ENCODE peak calls at places on chromosomes 1 and 21, in five cellular contexts. L is pancreas, T is fibroblast of lung, I is endothelial cell, K is endodermal cell. B is an unnamed sample.

GRCh38 chr1:93301131-93301530 is 44.6 kb upstream of the DR1 start:
- DNase-seq in T (no peak), I (no peak), L (no peak), K (no peak), B (no peak)

GRCh38 chr1:89804646-89805237 is 16.1 kb upstream of the LRRC8D start:
- DNase-seq in L (peak), I (peak), T (peak), K (peak), B (peak)

GRCh38 chr1:201461193-201461657 is 7.8 kb downstream of the PHLDA3 start:
- DNase-seq in I (no peak), L (no peak), T (peak), K (no peak), B (peak)

GRCh38 chr1:116990612-116991151 is 10.9 kb upstream of the CD101 start:
- DNase-seq in I (no peak), L (no peak), K (no peak), T (peak), B (no peak)

GRCh38 chr1:171142451-171143121 is 42.5 kb upstream of the FMO2 start:
- DNase-seq in K (no peak), L (no peak), I (no peak), T (peak), B (no peak)

GRCh38 chr1:43651188-43651587 is 1.2 kb downstream of the KDM4A start:
- DNase-seq in T (no peak), K (no peak), L (no peak), I (no peak), B (no peak)

GRCh38 chr1:152141971-152142584 is 16.9 kb downstream of the RPTN start:
- DNase-seq in T (peak), K (peak), I (peak), L (no peak), B (peak)

GRCh38 chr21:33643658-33644311 is 1.5 kb downstream of the ITSN1 start:
- DNase-seq in I (peak), L (no peak), T (peak), K (peak), B (no peak)

GRCh38 chr1:109262231-109263010 is 13.1 kb downstream of the CELSR2 start:
- DNase-seq in L (peak), K (no peak), T (no peak), I (no peak), B (no peak)

GRCh38 chr1:17596186-17596585 is 56.7 kb downstream of the ARHGEF10L start:
- DNase-seq in T (no peak), K (no peak), I (no peak), L (no peak), B (peak)

GRCh38 chr1:240801445-240801844 is 189.5 kb upstream of the GREM2 start:
- DNase-seq in K (no peak), L (no peak), T (peak), I (no peak), B (no peak)

GRCh38 chr1:156922986-156923564 is 2.6 kb downstream of the LRRC71 start:
- DNase-seq in I (no peak), K (no peak), T (no peak), L (peak), B (no peak)

GRCh38 chr1:205008896-205009295 is 34.1 kb upstream of the CNTN2 start:
- DNase-seq in T (no peak), I (no peak), L (no peak), K (no peak), B (no peak)

GRCh38 chr1:214670098-214670497 is 67.1 kb downstream of the CENPF start:
- DNase-seq in I (no peak), L (no peak), K (no peak), T (peak), B (no peak)

GRCh38 chr1:231139125-231139649 is 22.7 kb upstream of the TRIM67 start:
- DNase-seq in T (peak), K (no peak), I (no peak), L (no peak), B (no peak)

GRCh38 chr1:33143698-33144097 is 38.1 kb downstream of the TRIM62 start:
- DNase-seq in L (no peak), K (no peak), I (no peak), T (peak), B (no peak)

GRCh38 chr1:222095606-222096475 is 354.0 kb upstream of the DUSP10 start:
- DNase-seq in L (no peak), T (no peak), I (peak), K (peak), B (peak)

GRCh38 chr1:220189750-220190347 is 82.4 kb downstream of the RAB3GAP2 start:
- DNase-seq in I (no peak), T (peak), K (no peak), L (no peak), B (peak)

GRCh38 chr1:50350868-50351267 is 72.4 kb downstream of the DMRTA2 start:
- DNase-seq in I (no peak), L (no peak), T (no peak), K (no peak), B (no peak)

GRCh38 chr1:207286747-207287528 is 34.5 kb upstream of the CD55 start:
- DNase-seq in L (no peak), K (no peak), T (no peak), I (no peak), B (no peak)

GRCh38 chr1:238677567-238677966 is 708.8 kb upstream of the CHRM3 start:
- DNase-seq in T (peak), L (no peak), I (no peak), K (no peak), B (no peak)

GRCh38 chr1:203420220-203420705 is 55.3 kb upstream of the PRELP start:
- DNase-seq in T (no peak), I (no peak), L (no peak), K (no peak), B (no peak)

GRCh38 chr1:32393832-32394140 is 455 bp downstream of the BSDC1 start:
- DNase-seq in I (no peak), L (no peak), T (no peak), K (no peak), B (peak)

GRCh38 chr1:200364121-200364759 is 45.6 kb downstream of the ZNF281 start:
- DNase-seq in T (peak), I (no peak), L (no peak), K (peak), B (no peak)

GRCh38 chr1:200180821-200181220 is 153.3 kb downstream of the NR5A2 start:
- DNase-seq in I (no peak), K (no peak), T (peak), L (no peak), B (no peak)

GRCh38 chr1:201214461-201214860 is 23.8 kb downstream of the IGFN1 start:
- DNase-seq in K (peak), T (no peak), L (no peak), I (no peak), B (peak)

GRCh38 chr1:64744492-64745180 is at the start of gene RAVER2:
- DNase-seq in K (peak), L (peak), T (peak), I (peak), B (peak)

GRCh38 chr1:170377011-170377410 is 155.0 kb upstream of the GORAB start:
- DNase-seq in L (no peak), I (no peak), K (no peak), T (no peak), B (no peak)

GRCh38 chr1:68202239-68202832 is 30.0 kb downstream of the WLS start:
- DNase-seq in L (no peak), I (no peak), K (no peak), T (peak), B (no peak)

GRCh38 chr1:62508187-62508758 is 71.4 kb downstream of the USP1 start:
- DNase-seq in I (no peak), T (peak), K (no peak), L (no peak), B (no peak)

GRCh38 chr1:5508669-5509330 is 483.4 kb downstream of the NPHP4 start:
- DNase-seq in L (no peak), I (no peak), T (no peak), K (no peak), B (no peak)

GRCh38 chr1:59359325-59359724 is 62.4 kb downstream of the FGGY start:
- DNase-seq in L (no peak), T (no peak), I (no peak), K (no peak), B (no peak)

GRCh38 chr1:203539831-203540546 is 46.0 kb downstream of the OPTC start:
- DNase-seq in K (no peak), I (no peak), T (no peak), L (no peak), B (no peak)

GRCh38 chr1:21647431-21648373 is 21.5 kb downstream of the RAP1GAP start:
- DNase-seq in K (peak), T (peak), I (peak), L (no peak), B (peak)

GRCh38 chr1:51344602-51345299 is 14.4 kb upstream of the TTC39A start:
- DNase-seq in L (peak), T (no peak), I (peak), K (peak), B (peak)

GRCh38 chr1:3874736-3875135 is 17.5 kb downstream of the DFFB start:
- DNase-seq in I (no peak), L (no peak), T (no peak), K (no peak), B (no peak)

GRCh38 chr1:43522776-43523480 is 7.8 kb upstream of the PTPRF start:
- DNase-seq in I (no peak), L (no peak), T (peak), K (no peak), B (peak)

GRCh38 chr1:202585591-202585934 is 124.7 kb downstream of the SYT2 start:
- DNase-seq in T (no peak), L (no peak), K (no peak), I (no peak), B (no peak)

GRCh38 chr21:36908260-36908908 is 58.1 kb downstream of the HLCS start:
- DNase-seq in T (peak), I (no peak), L (no peak), K (no peak), B (no peak)

GRCh38 chr1:229716692-229717091 is 90.6 kb downstream of the URB2 start:
- DNase-seq in L (no peak), K (no peak), I (no peak), T (no peak), B (no peak)
- TF ChIP-seq CTCF in L (no peak), K (no peak), I (no peak), T (no peak), B (no peak)

GRCh38 chr1:161311595-161312181 is 1.9 kb upstream of the MPZ start:
- DNase-seq in K (no peak), L (no peak), I (no peak), T (no peak), B (no peak)

GRCh38 chr1:161309868-161310267 is at the start of gene MPZ:
- DNase-seq in K (no peak), T (no peak), I (no peak), L (no peak), B (no peak)

GRCh38 chr1:161313554-161314200 is 504 bp upstream of the SDHC start:
- DNase-seq in K (no peak), I (no peak), L (no peak), T (no peak), B (no peak)

GRCh38 chr1:161314201-161314981 is at the start of gene SDHC:
- DNase-seq in T (peak), K (peak), L (peak), I (peak), B (peak)
- TF ChIP-seq CTCF in T (peak), K (peak), L (no peak), I (peak), B (peak)

GRCh38 chr1:57976218-57976617 is 552.4 kb upstream of the DAB1 start:
- DNase-seq in I (no peak), K (no peak), T (no peak), L (no peak), B (no peak)
- TF ChIP-seq CTCF in I (no peak), K (no peak), T (no peak), L (no peak), B (no peak)

DNA sequence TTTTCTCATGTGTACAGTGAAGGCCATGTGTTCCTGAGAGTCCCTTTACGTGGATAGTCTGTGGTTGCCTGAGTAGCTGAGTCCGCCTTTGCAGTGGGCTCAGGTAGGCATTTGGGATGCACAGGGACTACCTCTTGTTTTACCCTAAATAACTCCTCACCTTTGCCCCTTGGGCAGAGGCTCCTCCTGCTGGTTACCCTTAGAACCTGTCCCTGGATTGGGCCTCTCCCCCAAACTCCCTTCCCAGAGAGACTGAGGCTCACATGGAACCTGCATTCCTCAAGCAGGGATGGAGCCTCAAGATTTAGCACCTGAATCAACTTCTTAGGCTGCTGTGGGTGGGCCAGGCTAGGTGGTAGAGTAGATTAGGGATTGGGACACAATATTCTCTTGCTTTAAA is 111.7 kb downstream of the FOXD2 start:
- DNase-seq in T (no peak), L (no peak), K (peak), I (no peak), B (no peak)
- TF ChIP-seq CTCF in T (no peak), L (no peak), K (peak), I (no peak), B (no peak)

GRCh38 chr1:61234582-61234909 is 152.2 kb downstream of the NFIA start:
- DNase-seq in T (no peak), L (no peak), K (no peak), I (no peak), B (no peak)
- TF ChIP-seq CTCF in T (no peak), L (no peak), K (no peak), I (no peak), B (no peak)

DNA sequence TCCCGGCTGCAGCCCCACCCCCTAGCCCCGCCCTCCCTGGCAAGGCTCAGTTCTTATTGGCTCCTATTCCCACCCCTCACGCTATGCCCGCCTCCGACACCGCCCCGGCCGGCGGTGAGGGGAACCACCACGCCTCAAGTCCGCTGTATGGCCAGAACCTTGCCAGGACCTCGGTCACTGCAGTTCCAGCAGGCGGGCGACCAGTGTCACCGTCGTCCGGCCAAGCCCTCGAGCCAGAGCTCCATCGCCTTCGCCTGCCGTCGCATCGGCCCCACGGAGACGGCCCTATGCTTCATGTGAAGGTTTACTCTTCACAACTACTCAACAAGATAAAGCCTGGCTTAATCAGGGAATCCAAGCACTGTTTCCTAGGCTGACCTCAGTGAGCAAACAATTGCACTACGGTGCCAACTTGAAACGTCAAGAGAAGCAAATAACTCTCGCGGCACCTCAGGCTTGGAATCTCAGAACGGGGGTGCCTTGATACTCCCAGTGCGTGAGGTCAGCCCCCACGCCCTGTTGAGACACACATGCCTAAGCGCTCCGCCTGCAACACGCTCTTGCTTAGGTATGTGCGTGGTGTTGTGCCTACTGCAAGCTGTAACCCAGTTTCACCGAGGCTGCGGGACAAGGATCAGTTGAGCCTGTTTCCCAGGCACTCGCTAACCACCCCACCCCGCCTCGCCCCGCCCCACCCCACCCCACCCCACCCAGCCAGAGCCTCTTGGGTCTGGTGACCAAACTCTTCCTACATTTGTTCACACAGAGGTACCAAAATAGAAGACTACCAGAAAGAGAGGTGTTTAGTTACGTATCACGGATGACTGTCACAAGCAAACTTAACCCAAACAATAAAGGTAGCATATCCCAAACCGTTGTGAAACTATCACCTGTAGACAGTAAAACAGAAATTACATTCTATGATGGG is 498 bp upstream of the DENND2C start:
- DNase-seq in I (peak), L (peak), T (peak), K (peak), B (peak)
- TF ChIP-seq CTCF in I (no peak), L (no peak), T (no peak), K (peak), B (no peak)

DNA sequence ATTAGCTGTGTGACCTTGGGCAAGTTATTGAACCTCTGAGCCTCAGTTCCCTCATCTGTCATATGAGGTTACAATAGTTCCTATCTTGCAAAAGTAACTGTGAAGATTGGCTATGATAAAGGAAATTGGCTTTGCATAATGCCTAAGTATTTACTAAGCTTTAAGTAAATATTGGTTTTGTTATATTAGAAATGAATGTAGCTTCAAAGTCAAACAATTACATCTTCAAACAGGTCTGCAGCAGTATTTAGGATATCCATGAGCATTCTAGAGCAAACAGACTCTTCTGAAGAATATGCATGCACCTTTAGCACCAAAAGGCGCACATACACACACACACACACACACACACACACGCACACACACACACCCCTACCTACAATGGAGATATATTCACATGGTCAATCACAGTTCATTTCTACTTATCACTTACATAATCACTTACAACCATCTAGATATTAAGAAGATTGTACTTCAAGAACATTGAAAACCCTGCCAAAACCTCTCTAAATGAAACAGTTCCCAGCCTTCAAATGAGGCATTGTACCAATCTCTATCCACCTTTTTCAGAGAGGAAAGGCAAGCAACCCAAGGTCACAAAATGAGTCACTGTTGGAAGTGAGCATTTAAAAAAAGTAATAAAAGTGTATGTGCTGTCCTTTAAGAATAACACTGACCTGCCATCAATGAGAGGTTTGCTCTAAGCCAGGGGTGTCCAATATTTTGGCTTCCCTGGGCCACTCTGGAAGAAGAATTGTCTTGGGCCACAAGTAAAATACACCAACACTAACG is 13.4 kb upstream of the FAM43B start:
- DNase-seq in I (no peak), K (no peak), T (no peak), L (no peak), B (peak)
- TF ChIP-seq CTCF in I (no peak), K (no peak), T (no peak), L (no peak), B (no peak)

GRCh38 chr1:246506785-246507639 is at the start of gene SMYD3:
- DNase-seq in K (peak), T (peak), L (peak), I (peak), B (peak)
- TF ChIP-seq CTCF in K (no peak), T (no peak), L (no peak), I (no peak), B (peak)

GRCh38 chr1:188070848-188071247 is 1242.1 kb downstream of the PLA2G4A start:
- DNase-seq in T (no peak), I (no peak), K (peak), L (no peak), B (peak)
- TF ChIP-seq CTCF in T (no peak), I (no peak), K (peak), L (no peak), B (no peak)

B was measured in Caco-2.